ENCODE peak calls at places on chromosome 11, in seven cellular contexts. P, E, M, R, I, X and U are unnamed samples.

GRCh38 chr11:14312736-14313438 is 46.1 kb downstream of the RRAS2 start:
- DNase-seq in P (no peak), E (peak; percentile 27), M (no peak), R (no peak), I (no peak), X (no peak), U (no peak)

GRCh38 chr11:106989056-106989455 is 29.2 kb downstream of the GUCY1A2 start:
- DNase-seq in P (no peak), E (peak; percentile 60), M (no peak), R (no peak), I (no peak), X (no peak), U (no peak)

GRCh38 chr11:1792461-1792860 is 28.7 kb upstream of the CTSD start:
- DNase-seq in P (no peak), E (no peak), M (no peak), R (no peak), I (no peak), X (no peak), U (no peak)

GRCh38 chr11:92411431-92411830 is 186.8 kb downstream of the FAT3 start:
- DNase-seq in P (no peak), E (no peak), M (no peak), R (no peak), I (no peak), X (no peak), U (no peak)

GRCh38 chr11:3856856-3857553 is 1.5 kb downstream of the STIM1 start:
- DNase-seq in P (no peak), E (no peak), M (no peak), R (no peak), I (no peak), X (no peak), U (no peak)

GRCh38 chr11:67316882-67317364 is 13.6 kb downstream of the SSH3 start:
- DNase-seq in P (no peak), E (peak; percentile 63), M (no peak), R (no peak), I (no peak), X (no peak), U (no peak)

GRCh38 chr11:19816040-19816439 is 103.4 kb downstream of the NAV2 start:
- DNase-seq in P (no peak), E (no peak), M (no peak), R (no peak), I (no peak), X (no peak), U (no peak)

GRCh38 chr11:2289350-2289749 is 12.4 kb downstream of the C11orf21 start:
- DNase-seq in P (no peak), E (no peak), M (peak; percentile 31), R (no peak), I (no peak), X (peak; percentile 1), U (no peak)

GRCh38 chr11:47912843-47913437 is 64.8 kb upstream of the NUP160 start:
- DNase-seq in P (no peak), E (peak; percentile 39), M (no peak), R (no peak), I (no peak), X (no peak), U (no peak)